ENCODE peak calls at places on chromosomes 12 and 14, in five cellular contexts. T is H9, M is neuronal stem cell, J is H1, S is trophoblast cell. E is an unnamed sample.
A peak's percentile ranks its signal among the peaks of the same experiment; 100 is the strongest.

GRCh38 chr12:107092669-107093546 is 441 bp downstream of the CRY1 start:
- DNase-seq in T (peak; percentile 65), M (peak; percentile 24), J (no peak), S (peak; percentile 66), E (peak; percentile 77)

GRCh38 chr14:42335918-42336317 is 729.2 kb downstream of the LRFN5 start:
- DNase-seq in T (peak; percentile 44), M (no peak), J (peak; percentile 73), S (no peak), E (no peak)

GRCh38 chr14:104458845-104459244 is 120.7 kb upstream of the C14orf180 start:
- DNase-seq in T (no peak), M (no peak), J (no peak), S (no peak), E (no peak)

GRCh38 chr12:112179936-112180335 is 54.6 kb downstream of the TRAFD1 start:
- DNase-seq in T (peak; percentile 63), M (no peak), J (no peak), S (no peak), E (no peak)

GRCh38 chr14:102317564-102318248 is 1.8 kb upstream of the ZNF839 start:
- DNase-seq in T (no peak), M (no peak), J (no peak), S (peak; percentile 85), E (no peak)

GRCh38 chr12:58811346-58811745 is 109.0 kb downstream of the LRIG3 start:
- DNase-seq in T (no peak), M (no peak), J (no peak), S (no peak), E (no peak)

GRCh38 chr14:78446807-78447206 is 276.6 kb downstream of the NRXN3 start:
- DNase-seq in T (peak; percentile 32), M (peak; percentile 59), J (no peak), S (no peak), E (no peak)

GRCh38 chr12:11779286-11779685 is 129.8 kb downstream of the ETV6 start:
- DNase-seq in T (no peak), M (no peak), J (no peak), S (no peak), E (peak; percentile 63)

GRCh38 chr12:105221588-105222325 is 14.2 kb downstream of the APPL2 start:
- DNase-seq in T (no peak), M (no peak), J (no peak), S (no peak), E (no peak)

GRCh38 chr14:105865266-105865903 is 339.0 kb downstream of the TMEM121 start:
- DNase-seq in T (peak; percentile 9), M (no peak), J (no peak), S (no peak), E (no peak)

GRCh38 chr12:52207895-52208294 is 16.1 kb upstream of the KRT80 start:
- DNase-seq in T (no peak), M (no peak), J (no peak), S (no peak), E (peak; percentile 39)

GRCh38 chr14:105281354-105282097 is 19.3 kb downstream of the BRF1 start:
- DNase-seq in T (no peak), M (peak; percentile 37), J (no peak), S (peak; percentile 82), E (peak; percentile 84)

GRCh38 chr12:16884056-16884455 is 278.1 kb upstream of the LMO3 start:
- DNase-seq in T (no peak), M (no peak), J (no peak), S (no peak), E (no peak)

GRCh38 chr14:43621282-43621681 is 885.8 kb downstream of the FSCB start:
- DNase-seq in T (no peak), M (no peak), J (no peak), S (no peak), E (no peak)

GRCh38 chr14:50088731-50089130 is 27.6 kb downstream of the VCPKMT start:
- DNase-seq in T (no peak), M (no peak), J (no peak), S (no peak), E (no peak)

GRCh38 chr12:106274575-106275081 is 26.8 kb upstream of the CKAP4 start:
- DNase-seq in T (no peak), M (no peak), J (no peak), S (no peak), E (no peak)

GRCh38 chr14:76950043-76951020 is 78.2 kb downstream of the IRF2BPL start:
- DNase-seq in T (no peak), M (no peak), J (no peak), S (no peak), E (peak; percentile 48)

GRCh38 chr14:74425525-74426201 is 347 bp downstream of the SYNDIG1L start:
- DNase-seq in T (peak; percentile 75), M (peak; percentile 78), J (no peak), S (peak; percentile 9), E (peak; percentile 21)

GRCh38 chr14:95697764-95698163 is 11.5 kb downstream of the TCL1B start:
- DNase-seq in T (no peak), M (no peak), J (no peak), S (no peak), E (no peak)

GRCh38 chr14:66508846-66509621 is 1.1 kb downstream of the GPHN start:
- DNase-seq in T (peak; percentile 31), M (peak; percentile 33), J (no peak), S (peak; percentile 3), E (peak; percentile 47)

GRCh38 chr12:1282670-1283361 is 291.8 kb downstream of the ERC1 start:
- DNase-seq in T (no peak), M (no peak), J (no peak), S (no peak), E (no peak)

GRCh38 chr12:6941267-6941666 is 2.3 kb upstream of the RNU7-1 start:
- DNase-seq in T (no peak), M (no peak), J (no peak), S (no peak), E (no peak)

GRCh38 chr12:75960954-75961661 is 70.5 kb downstream of the PHLDA1 start:
- DNase-seq in T (no peak), M (no peak), J (no peak), S (no peak), E (no peak)

GRCh38 chr14:102910442-102910841 is 12.0 kb upstream of the AMN start:
- DNase-seq in T (no peak), M (no peak), J (no peak), S (no peak), E (no peak)

GRCh38 chr12:108729612-108730336 is 1.5 kb downstream of the CORO1C start:
- DNase-seq in T (peak; percentile 10), M (peak; percentile 27), J (no peak), S (no peak), E (peak; percentile 70)

GRCh38 chr12:108728820-108729611 is 2.3 kb downstream of the CORO1C start:
- DNase-seq in T (no peak), M (no peak), J (no peak), S (no peak), E (no peak)

GRCh38 chr12:108731866-108732461 is 646 bp upstream of the CORO1C start:
- DNase-seq in T (peak; percentile 99), M (peak; percentile 99), J (peak; percentile 98), S (peak; percentile 98), E (peak; percentile 97)

GRCh38 chr12:108731105-108731865 is at the start of gene CORO1C:
- DNase-seq in T (peak; percentile 99), M (peak; percentile 97), J (peak; percentile 89), S (peak; percentile 97), E (peak; percentile 95)

DNA sequence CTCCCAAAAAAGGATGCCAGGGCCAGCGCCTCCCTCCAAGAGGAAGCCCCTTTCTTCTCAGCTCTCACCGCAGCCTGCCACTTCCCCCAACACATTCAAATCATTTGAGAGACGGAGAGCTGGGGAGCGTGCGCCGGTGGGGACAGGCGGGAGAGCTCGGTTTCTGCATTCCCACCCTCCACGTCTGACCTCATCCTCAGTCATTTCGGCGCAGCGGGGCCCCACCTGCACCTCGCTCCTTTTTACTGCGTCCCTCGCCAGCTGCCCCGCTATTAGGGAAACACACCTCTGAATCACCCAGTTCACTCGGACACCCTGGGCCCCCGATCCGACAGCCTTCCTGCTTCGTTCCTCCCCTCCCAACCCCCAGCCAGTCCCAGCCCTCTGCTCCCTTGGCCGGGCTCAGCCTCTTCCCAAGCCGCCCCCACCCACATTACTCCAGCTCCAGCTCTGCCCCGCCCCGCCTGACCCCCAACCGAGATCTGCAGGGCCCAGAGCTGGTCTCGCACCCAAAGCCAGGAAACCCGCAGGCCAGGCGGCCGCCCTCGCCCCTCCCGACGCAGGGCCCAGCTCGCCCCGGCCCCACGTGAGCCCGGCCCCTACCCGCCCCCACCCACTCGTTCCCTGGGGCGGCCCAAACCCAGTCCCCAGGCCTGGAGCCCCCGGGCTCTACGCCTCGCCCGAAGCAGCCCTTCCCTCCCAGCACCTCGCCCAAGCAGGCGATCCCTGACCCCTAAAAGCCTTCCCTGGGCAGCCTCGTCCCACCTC is 797 bp downstream of the CORO1C start:
- DNase-seq in T (peak; percentile 87), M (peak; percentile 63), J (peak; percentile 57), S (peak; percentile 38), E (peak; percentile 83)
- H2AK5ac ChIP-seq in T (no peak overlapping the region), M (peak overlapping the region; percentile 93), J (no peak overlapping the region), S (peak overlapping the region; percentile 75), E (peak overlapping the region; percentile 23)

GRCh38 chr14:61754627-61755381 is 7.4 kb upstream of the SNAPC1 start:
- DNase-seq in T (no peak), M (no peak), J (no peak), S (no peak), E (peak; percentile 39)

GRCh38 chr14:61759878-61760277 is 2.3 kb upstream of the SNAPC1 start:
- DNase-seq in T (no peak), M (no peak), J (no peak), S (no peak), E (no peak)

GRCh38 chr14:61752626-61753025 is 9.6 kb upstream of the SNAPC1 start:
- DNase-seq in T (no peak), M (no peak), J (no peak), S (no peak), E (peak; percentile 50)

GRCh38 chr14:61753631-61754030 is 8.6 kb upstream of the SNAPC1 start:
- DNase-seq in T (no peak), M (no peak), J (no peak), S (no peak), E (peak; percentile 50)

GRCh38 chr14:61756135-61756534 is 6.1 kb upstream of the SNAPC1 start:
- DNase-seq in T (no peak), M (no peak), J (no peak), S (peak; percentile 8), E (no peak)
- H4K8ac ChIP-seq in T (no peak overlapping the region), M (no peak overlapping the region), J (no peak overlapping the region), S (no peak overlapping the region), E (no peak overlapping the region)

GRCh38 chr14:34501004-34501580 is 38.4 kb downstream of the EAPP start:
- DNase-seq in T (no peak), M (no peak), J (no peak), S (no peak), E (no peak)
- H2BK12ac ChIP-seq in T (no peak overlapping the region), M (no peak overlapping the region), J (no peak overlapping the region), S (no peak overlapping the region), E (no peak overlapping the region)

GRCh38 chr14:44897844-44898151 is 63.9 kb downstream of the KLHL28 start:
- DNase-seq in T (no peak), M (no peak), J (no peak), S (no peak), E (peak; percentile 70)

GRCh38 chr14:44897041-44897843 is 64.5 kb downstream of the KLHL28 start:
- DNase-seq in T (peak; percentile 97), M (peak; percentile 85), J (peak; percentile 91), S (peak; percentile 93), E (peak; percentile 97)

GRCh38 chr14:44898547-44898946 is 63.2 kb downstream of the KLHL28 start:
- DNase-seq in T (no peak), M (no peak), J (no peak), S (no peak), E (peak; percentile 51)

GRCh38 chr14:44895716-44896115 is 66.0 kb downstream of the KLHL28 start:
- DNase-seq in T (no peak), M (no peak), J (no peak), S (peak; percentile 26), E (peak; percentile 87)

GRCh38 chr14:44896275-44897040 is 65.3 kb downstream of the KLHL28 start:
- DNase-seq in T (no peak), M (no peak), J (no peak), S (no peak), E (no peak)
- H2AK5ac ChIP-seq in T (no peak overlapping the region), M (no peak overlapping the region), J (peak overlapping the region; percentile 75), S (peak overlapping the region; percentile 79), E (peak overlapping the region; percentile 97)